ENCODE peak calls at places on chromosome 3, in nine cellular contexts. C is stomach, U is WERI-Rb-1, Q is right lobe of liver, X is AG04450, F is psoas muscle, O is dorsolateral prefrontal cortex, N is cardiac muscle cell, S is neural progenitor cell. Z is an unnamed sample.

GRCh38 chr3:123328851-123329635 is 119.8 kb downstream of the ADCY5 start:
- DNase-seq in Q (peak; percentile 80), C (peak; percentile 85), O (peak; percentile 84), U (peak; percentile 74), F (peak; percentile 80), S (peak; percentile 84), X (no peak), N (peak; percentile 82), Z (no peak)

GRCh38 chr3:67610458-67610857 is 44.0 kb downstream of the SUCLG2 start:
- DNase-seq in Q (peak; percentile 34), C (no peak), F (no peak), X (no peak), N (no peak), O (no peak), U (no peak), S (no peak), Z (no peak)

GRCh38 chr3:115670911-115671310 is 47.6 kb downstream of the GAP43 start:
- DNase-seq in N (no peak), O (no peak), F (no peak), Q (no peak), C (no peak), S (no peak), X (no peak), U (no peak), Z (no peak)

GRCh38 chr3:10173926-10174435 is 9.3 kb downstream of the IRAK2 start:
- DNase-seq in Q (peak; percentile 73), N (no peak), X (peak; percentile 93), O (peak; percentile 56), F (peak; percentile 68), C (peak; percentile 41), U (no peak), S (no peak), Z (peak; percentile 95)

GRCh38 chr3:77426531-77426930 is 386.6 kb downstream of the ROBO2 start:
- DNase-seq in F (no peak), O (no peak), S (no peak), C (no peak), Q (no peak), U (no peak), X (no peak), N (no peak), Z (no peak)

GRCh38 chr3:39668420-39668819 is 141.0 kb upstream of the MYRIP start:
- DNase-seq in S (peak; percentile 72), U (no peak), N (peak; percentile 55), Q (no peak), X (peak; percentile 15), C (no peak), F (no peak), O (no peak), Z (no peak)

GRCh38 chr3:66441124-66441523 is 59.7 kb downstream of the LRIG1 start:
- DNase-seq in U (no peak), Q (no peak), X (no peak), C (no peak), F (no peak), O (no peak), N (no peak), S (no peak), Z (no peak)

GRCh38 chr3:34948431-34948971 is 690.8 kb upstream of the ARPP21 start:
- DNase-seq in F (no peak), O (no peak), X (no peak), N (no peak), S (no peak), C (no peak), Q (no peak), U (no peak), Z (no peak)

GRCh38 chr3:166420071-166420470 is 582.8 kb upstream of the BCHE start:
- DNase-seq in O (no peak), C (no peak), Q (no peak), U (no peak), X (no peak), S (no peak), F (no peak), N (no peak), Z (no peak)

GRCh38 chr3:58337190-58337589 is 4.5 kb downstream of the PXK start:
- DNase-seq in S (no peak), Q (no peak), F (no peak), U (no peak), X (no peak), N (no peak), C (no peak), O (no peak), Z (no peak)

GRCh38 chr3:77467702-77468407 is 428.0 kb downstream of the ROBO2 start:
- DNase-seq in U (no peak), O (no peak), S (no peak), Q (peak; percentile 29), X (no peak), N (peak; percentile 26), F (no peak), C (peak; percentile 66), Z (no peak)

GRCh38 chr3:69579527-69580165 is 159.6 kb upstream of the MITF start:
- DNase-seq in F (no peak), N (no peak), X (no peak), S (peak; percentile 3), O (no peak), C (no peak), Q (no peak), U (peak; percentile 13), Z (no peak)

GRCh38 chr3:150349314-150350097 is 58.6 kb upstream of the TSC22D2 start:
- DNase-seq in O (peak; percentile 74), U (no peak), F (peak; percentile 21), Q (no peak), C (no peak), S (peak; percentile 63), X (no peak), N (peak; percentile 66), Z (peak; percentile 79)

GRCh38 chr3:131608741-131609140 is 106.0 kb upstream of the MRPL3 start:
- DNase-seq in X (no peak), F (no peak), Q (no peak), S (no peak), C (no peak), N (no peak), O (no peak), U (no peak), Z (no peak)

GRCh38 chr3:55468251-55468650 is 18.9 kb downstream of the WNT5A start:
- DNase-seq in S (no peak), Q (no peak), X (no peak), O (no peak), C (no peak), F (no peak), N (no peak), U (no peak), Z (no peak)

GRCh38 chr3:65767551-65767950 is 271.2 kb downstream of the MAGI1 start:
- DNase-seq in U (no peak), F (no peak), N (no peak), C (no peak), X (no peak), O (no peak), S (no peak), Q (no peak), Z (no peak)

GRCh38 chr3:161355508-161355907 is 15.8 kb downstream of the SPTSSB start:
- DNase-seq in X (no peak), N (no peak), F (no peak), Q (no peak), C (no peak), U (no peak), O (no peak), S (no peak), Z (no peak)

GRCh38 chr3:175485436-175485835 is 626.3 kb downstream of the NAALADL2 start:
- DNase-seq in S (no peak), C (no peak), O (no peak), X (no peak), N (no peak), F (no peak), U (no peak), Q (no peak), Z (no peak)

GRCh38 chr3:56137406-56137805 is 330.9 kb downstream of the ERC2 start:
- DNase-seq in X (no peak), O (no peak), N (no peak), S (no peak), C (no peak), U (no peak), F (no peak), Q (no peak), Z (no peak)

GRCh38 chr3:40308725-40309438 is 625 bp upstream of the EIF1B start:
- DNase-seq in O (no peak), U (peak; percentile 30), Q (no peak), X (no peak), S (no peak), N (no peak), C (no peak), F (no peak), Z (no peak)

GRCh38 chr3:44924102-44925084 is 50.0 kb downstream of the TGM4 start:
- DNase-seq in Q (no peak), O (no peak), U (no peak), N (no peak), S (no peak), F (no peak), X (no peak), C (no peak), Z (no peak)

GRCh38 chr3:128273841-128274573 is 120.7 kb downstream of the EEFSEC start:
- DNase-seq in X (no peak), C (no peak), U (no peak), Q (no peak), F (no peak), O (no peak), N (no peak), S (no peak), Z (peak; percentile 64)

GRCh38 chr3:170808041-170808440 is 62.0 kb downstream of the RPL22L1 start:
- DNase-seq in X (no peak), U (no peak), C (no peak), O (no peak), S (no peak), F (no peak), N (no peak), Q (no peak), Z (no peak)
- TF ChIP-seq CTCF in X (no peak), U (no peak), C (no peak), O (no peak), S (no peak), F (no peak), N (no peak), Q (no peak), Z (no peak)

GRCh38 chr3:78845605-78846004 is 922.2 kb downstream of the ROBO1 start:
- DNase-seq in F (no peak), Q (no peak), O (no peak), S (no peak), N (no peak), C (no peak), U (peak; percentile 38), X (no peak), Z (no peak)
- H3K27ac ChIP-seq in F (no peak overlapping the region), Q (no peak overlapping the region), O (no peak overlapping the region), S (peak overlapping the region; percentile 17), N (no peak overlapping the region), C (no peak overlapping the region), U (no peak overlapping the region), X (no peak overlapping the region), Z (no peak overlapping the region)

GRCh38 chr3:79264892-79265291 is 502.9 kb downstream of the ROBO1 start:
- DNase-seq in C (no peak), F (no peak), X (no peak), U (no peak), S (no peak), O (no peak), N (no peak), Q (no peak), Z (no peak)
- TF ChIP-seq CTCF in C (no peak), F (no peak), X (no peak), U (no peak), S (peak; percentile 26), O (no peak), N (no peak), Q (no peak), Z (no peak)

GRCh38 chr3:71152039-71152891 is 431.3 kb downstream of the FOXP1 start:
- DNase-seq in F (no peak), O (no peak), X (no peak), N (no peak), C (no peak), S (peak; percentile 40), Q (no peak), U (no peak), Z (no peak)
- H3K27ac ChIP-seq in F (no peak overlapping the region), O (no peak overlapping the region), X (no peak overlapping the region), N (no peak overlapping the region), C (peak overlapping the region; percentile 60), S (no peak overlapping the region), Q (peak overlapping the region; percentile 85), U (no peak overlapping the region), Z (no peak overlapping the region)